ENCODE peak calls at places on chromosomes 3 and 15, in seven cellular contexts. One of them, this sample, is unnamed.

GRCh38 chr15:83199288-83199687 is 8.3 kb downstream of the HDGFL3 start:
- DNase-seq in A549: no peak
- DNase-seq in endothelial cell: no peak
- DNase-seq in IMR-90: no peak
- DNase-seq in PC-9: no peak
- DNase-seq in lower leg skin: no peak
- DNase-seq in GM20000: peak
- DNase-seq in this sample: peak

GRCh38 chr3:143150979-143151726 is 31.6 kb downstream of the CHST2 start:
- DNase-seq in A549: no peak
- DNase-seq in endothelial cell: no peak
- DNase-seq in IMR-90: no peak
- DNase-seq in PC-9: no peak
- DNase-seq in lower leg skin: no peak
- DNase-seq in GM20000: no peak
- DNase-seq in this sample: no peak

GRCh38 chr3:127899200-127899599 is 15.8 kb upstream of the KBTBD12 start:
- DNase-seq in A549: no peak
- DNase-seq in endothelial cell: no peak
- DNase-seq in IMR-90: no peak
- DNase-seq in PC-9: no peak
- DNase-seq in lower leg skin: no peak
- DNase-seq in GM20000: no peak
- DNase-seq in this sample: no peak

GRCh38 chr3:119912220-119912619 is 130.3 kb downstream of the NR1I2 start:
- DNase-seq in A549: no peak
- DNase-seq in endothelial cell: no peak
- DNase-seq in IMR-90: no peak
- DNase-seq in PC-9: no peak
- DNase-seq in lower leg skin: no peak
- DNase-seq in GM20000: no peak
- DNase-seq in this sample: no peak

GRCh38 chr3:14403636-14404395 is 1.4 kb downstream of the SLC6A6 start:
- DNase-seq in A549: no peak
- DNase-seq in endothelial cell: no peak
- DNase-seq in IMR-90: no peak
- DNase-seq in PC-9: peak
- DNase-seq in lower leg skin: no peak
- DNase-seq in GM20000: no peak
- DNase-seq in this sample: no peak

GRCh38 chr15:90519688-90520087 is 10.0 kb upstream of the CRTC3 start:
- DNase-seq in A549: no peak
- DNase-seq in endothelial cell: no peak
- DNase-seq in IMR-90: peak
- DNase-seq in PC-9: no peak
- DNase-seq in lower leg skin: no peak
- DNase-seq in GM20000: no peak
- DNase-seq in this sample: no peak

GRCh38 chr3:132822266-132822665 is 100.1 kb upstream of the NPHP3 start:
- DNase-seq in A549: no peak
- DNase-seq in endothelial cell: no peak
- DNase-seq in IMR-90: no peak
- DNase-seq in PC-9: no peak
- DNase-seq in lower leg skin: no peak
- DNase-seq in GM20000: no peak
- DNase-seq in this sample: no peak

GRCh38 chr15:73959012-73959581 is 32.8 kb downstream of the LOXL1 start:
- DNase-seq in A549: no peak
- DNase-seq in endothelial cell: no peak
- DNase-seq in IMR-90: no peak
- DNase-seq in PC-9: no peak
- DNase-seq in lower leg skin: peak
- DNase-seq in GM20000: no peak
- DNase-seq in this sample: peak

GRCh38 chr3:136994772-136995516 is 37.2 kb downstream of the IL20RB start:
- DNase-seq in A549: no peak
- DNase-seq in endothelial cell: no peak
- DNase-seq in IMR-90: peak
- DNase-seq in PC-9: peak
- DNase-seq in lower leg skin: peak
- DNase-seq in GM20000: no peak
- DNase-seq in this sample: peak

GRCh38 chr3:16884748-16885587 is at the start of gene PLCL2:
- DNase-seq in A549: peak
- DNase-seq in endothelial cell: peak
- DNase-seq in IMR-90: peak
- DNase-seq in PC-9: peak
- DNase-seq in lower leg skin: peak
- DNase-seq in GM20000: peak
- DNase-seq in this sample: peak

GRCh38 chr3:37899711-37900306 is 38.1 kb downstream of the CTDSPL start:
- DNase-seq in A549: no peak
- DNase-seq in endothelial cell: no peak
- DNase-seq in IMR-90: no peak
- DNase-seq in PC-9: no peak
- DNase-seq in lower leg skin: no peak
- DNase-seq in GM20000: no peak
- DNase-seq in this sample: no peak

GRCh38 chr3:42194943-42195510 is 71.0 kb downstream of the CCK start:
- DNase-seq in A549: no peak
- DNase-seq in endothelial cell: no peak
- DNase-seq in IMR-90: no peak
- DNase-seq in PC-9: no peak
- DNase-seq in lower leg skin: no peak
- DNase-seq in GM20000: peak
- DNase-seq in this sample: no peak

GRCh38 chr3:94162700-94163099 is 99.8 kb downstream of the NSUN3 start:
- DNase-seq in A549: peak
- DNase-seq in endothelial cell: no peak
- DNase-seq in IMR-90: peak
- DNase-seq in PC-9: peak
- DNase-seq in lower leg skin: no peak
- DNase-seq in GM20000: no peak
- DNase-seq in this sample: peak

GRCh38 chr3:135895106-135895733 is 70.3 kb upstream of the PPP2R3A start:
- DNase-seq in A549: peak
- DNase-seq in endothelial cell: peak
- DNase-seq in IMR-90: peak
- DNase-seq in PC-9: peak
- DNase-seq in lower leg skin: peak
- DNase-seq in GM20000: peak
- DNase-seq in this sample: peak

GRCh38 chr3:150132101-150132749 is 161.5 kb upstream of the PFN2 start:
- DNase-seq in A549: no peak
- DNase-seq in endothelial cell: no peak
- DNase-seq in IMR-90: no peak
- DNase-seq in PC-9: no peak
- DNase-seq in lower leg skin: no peak
- DNase-seq in GM20000: peak
- DNase-seq in this sample: peak

GRCh38 chr3:192409203-192409837 is 318.0 kb downstream of the FGF12 start:
- DNase-seq in A549: peak
- DNase-seq in endothelial cell: peak
- DNase-seq in IMR-90: no peak
- DNase-seq in PC-9: peak
- DNase-seq in lower leg skin: peak
- DNase-seq in GM20000: peak
- DNase-seq in this sample: no peak

GRCh38 chr15:74793135-74794028 is 11.5 kb downstream of the CSK start:
- DNase-seq in A549: no peak
- DNase-seq in endothelial cell: no peak
- DNase-seq in IMR-90: no peak
- DNase-seq in PC-9: no peak
- DNase-seq in lower leg skin: peak
- DNase-seq in GM20000: no peak
- DNase-seq in this sample: peak

GRCh38 chr3:194100856-194101390 is 35.0 kb upstream of the HES1 start:
- DNase-seq in A549: no peak
- DNase-seq in endothelial cell: no peak
- DNase-seq in IMR-90: no peak
- DNase-seq in PC-9: no peak
- DNase-seq in lower leg skin: no peak
- DNase-seq in GM20000: peak
- DNase-seq in this sample: no peak

GRCh38 chr15:57146394-57147140 is 228.1 kb downstream of the TCF12 start:
- DNase-seq in A549: peak
- DNase-seq in endothelial cell: no peak
- DNase-seq in IMR-90: peak
- DNase-seq in PC-9: no peak
- DNase-seq in lower leg skin: no peak
- DNase-seq in GM20000: peak
- DNase-seq in this sample: peak

GRCh38 chr3:129741794-129742193 is 135.3 kb upstream of the PLXND1 start:
- DNase-seq in A549: no peak
- DNase-seq in endothelial cell: no peak
- DNase-seq in IMR-90: no peak
- DNase-seq in PC-9: no peak
- DNase-seq in lower leg skin: no peak
- DNase-seq in GM20000: no peak
- DNase-seq in this sample: no peak

GRCh38 chr3:55157736-55158135 is 229.9 kb upstream of the LRTM1 start:
- DNase-seq in A549: no peak
- DNase-seq in endothelial cell: no peak
- DNase-seq in IMR-90: peak
- DNase-seq in PC-9: no peak
- DNase-seq in lower leg skin: no peak
- DNase-seq in GM20000: no peak
- DNase-seq in this sample: no peak

GRCh38 chr3:139427283-139428060 is 38.0 kb upstream of the COPB2 start:
- DNase-seq in A549: peak
- DNase-seq in endothelial cell: peak
- DNase-seq in IMR-90: peak
- DNase-seq in PC-9: peak
- DNase-seq in lower leg skin: no peak
- DNase-seq in GM20000: peak
- DNase-seq in this sample: no peak

GRCh38 chr3:65963787-65964707 is 74.7 kb downstream of the MAGI1 start:
- DNase-seq in A549: peak
- DNase-seq in endothelial cell: no peak
- DNase-seq in IMR-90: peak
- DNase-seq in PC-9: peak
- DNase-seq in lower leg skin: no peak
- DNase-seq in GM20000: peak
- DNase-seq in this sample: peak

GRCh38 chr3:155217591-155217990 is 75.9 kb downstream of the STRIT1 start:
- DNase-seq in A549: no peak
- DNase-seq in endothelial cell: no peak
- DNase-seq in IMR-90: peak
- DNase-seq in PC-9: no peak
- DNase-seq in lower leg skin: no peak
- DNase-seq in GM20000: no peak
- DNase-seq in this sample: no peak

GRCh38 chr3:31868246-31868645 is 112.8 kb downstream of the OSBPL10 start:
- DNase-seq in A549: no peak
- DNase-seq in endothelial cell: no peak
- DNase-seq in IMR-90: no peak
- DNase-seq in PC-9: no peak
- DNase-seq in lower leg skin: no peak
- DNase-seq in GM20000: no peak
- DNase-seq in this sample: no peak

GRCh38 chr3:107855710-107856109 is 235.1 kb downstream of the CD47 start:
- DNase-seq in A549: peak
- DNase-seq in endothelial cell: no peak
- DNase-seq in IMR-90: peak
- DNase-seq in PC-9: peak
- DNase-seq in lower leg skin: no peak
- DNase-seq in GM20000: no peak
- DNase-seq in this sample: no peak
- TF ChIP-seq CTCF in A549: peak
- TF ChIP-seq CTCF in endothelial cell: no peak
- TF ChIP-seq CTCF in IMR-90: no peak
- TF ChIP-seq CTCF in PC-9: peak
- TF ChIP-seq CTCF in lower leg skin: no peak
- TF ChIP-seq CTCF in GM20000: no peak
- TF ChIP-seq CTCF in this sample: no peak

GRCh38 chr3:32968367-32969087 is 17.1 kb downstream of the CCR4 start:
- DNase-seq in A549: no peak
- DNase-seq in endothelial cell: no peak
- DNase-seq in IMR-90: no peak
- DNase-seq in PC-9: no peak
- DNase-seq in lower leg skin: peak
- DNase-seq in GM20000: no peak
- DNase-seq in this sample: no peak
- TF ChIP-seq CTCF in A549: no peak
- TF ChIP-seq CTCF in endothelial cell: no peak
- TF ChIP-seq CTCF in IMR-90: no peak
- TF ChIP-seq CTCF in PC-9: no peak
- TF ChIP-seq CTCF in lower leg skin: no peak
- TF ChIP-seq CTCF in GM20000: no peak
- TF ChIP-seq CTCF in this sample: peak

GRCh38 chr3:180690061-180690460 is 10.8 kb upstream of the CCDC39 start:
- DNase-seq in A549: no peak
- DNase-seq in endothelial cell: no peak
- DNase-seq in IMR-90: no peak
- DNase-seq in PC-9: no peak
- DNase-seq in lower leg skin: no peak
- DNase-seq in GM20000: no peak
- DNase-seq in this sample: no peak
- TF ChIP-seq CTCF in A549: peak
- TF ChIP-seq CTCF in endothelial cell: no peak
- TF ChIP-seq CTCF in IMR-90: no peak
- TF ChIP-seq CTCF in PC-9: peak
- TF ChIP-seq CTCF in lower leg skin: no peak
- TF ChIP-seq CTCF in GM20000: no peak
- TF ChIP-seq CTCF in this sample: no peak

GRCh38 chr3:71101014-71101413 is 482.5 kb downstream of the FOXP1 start:
- DNase-seq in A549: peak
- DNase-seq in endothelial cell: no peak
- DNase-seq in IMR-90: peak
- DNase-seq in PC-9: peak
- DNase-seq in lower leg skin: no peak
- DNase-seq in GM20000: no peak
- DNase-seq in this sample: no peak

GRCh38 chr3:71095511-71096305 is 487.8 kb downstream of the FOXP1 start:
- DNase-seq in A549: no peak
- DNase-seq in endothelial cell: no peak
- DNase-seq in IMR-90: peak
- DNase-seq in PC-9: no peak
- DNase-seq in lower leg skin: no peak
- DNase-seq in GM20000: no peak
- DNase-seq in this sample: no peak

GRCh38 chr3:71101581-71101980 is 481.9 kb downstream of the FOXP1 start:
- DNase-seq in A549: no peak
- DNase-seq in endothelial cell: no peak
- DNase-seq in IMR-90: peak
- DNase-seq in PC-9: no peak
- DNase-seq in lower leg skin: no peak
- DNase-seq in GM20000: no peak
- DNase-seq in this sample: no peak

GRCh38 chr3:71099997-71100719 is 483.4 kb downstream of the FOXP1 start:
- DNase-seq in A549: no peak
- DNase-seq in endothelial cell: no peak
- DNase-seq in IMR-90: no peak
- DNase-seq in PC-9: no peak
- DNase-seq in lower leg skin: no peak
- DNase-seq in GM20000: no peak
- DNase-seq in this sample: no peak

DNA sequence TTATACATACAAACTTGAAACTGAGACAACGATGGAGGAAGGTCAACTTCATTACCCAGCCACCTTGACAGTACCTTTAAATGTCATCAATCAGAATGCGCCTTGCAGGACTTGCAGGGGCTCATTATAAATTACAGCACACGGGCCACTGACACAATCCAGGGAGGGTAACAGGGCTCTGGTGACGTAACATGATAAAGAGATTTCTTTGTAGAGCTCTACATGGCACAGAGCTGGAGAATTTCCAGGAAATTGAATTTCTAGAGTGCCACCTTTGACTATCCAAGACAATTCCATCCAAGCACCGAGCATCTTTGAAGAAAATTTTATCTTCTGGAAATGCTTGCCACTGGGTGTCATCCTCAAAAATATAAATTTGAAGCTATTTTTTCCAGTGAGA is 486.0 kb downstream of the FOXP1 start:
- DNase-seq in A549: no peak
- DNase-seq in endothelial cell: no peak
- DNase-seq in IMR-90: no peak
- DNase-seq in PC-9: no peak
- DNase-seq in lower leg skin: no peak
- DNase-seq in GM20000: no peak
- DNase-seq in this sample: no peak
- TF ChIP-seq CTCF in A549: no peak
- TF ChIP-seq CTCF in endothelial cell: no peak
- TF ChIP-seq CTCF in IMR-90: no peak
- TF ChIP-seq CTCF in PC-9: no peak
- TF ChIP-seq CTCF in lower leg skin: no peak
- TF ChIP-seq CTCF in GM20000: no peak
- TF ChIP-seq CTCF in this sample: no peak